ENCODE peak calls at places on chromosomes 13 and 19, in seven cellular contexts. I is EL; U is activated T-helper 2 cell treated with anti-CD3 and anti-CD28 coated beads, Interferon-gamma antibody, Interleukin-2, Interleukin-4, amounts not matched to agents 10 μg/mL and 5 μg/mL and 100 μg/mL, durations not matched to agents 14 hours and 24 hours and 36 hours; O is DMS153; H is COR-L47; D is GOT3; P is BE2C. V is an unnamed sample.

GRCh38 chr19:39032164-39032918 is at the start of gene FBXO27:
- DNase-seq in I (peak), U (no peak), O (no peak), H (no peak), D (no peak), P (no peak), V (no peak)

GRCh38 chr13:100209857-100210580 is 121.1 kb downstream of the PCCA start:
- DNase-seq in I (peak), U (no peak), O (no peak), H (no peak), D (no peak), P (no peak), V (no peak)

GRCh38 chr13:93505104-93505952 is 278.7 kb downstream of the GPC6 start:
- DNase-seq in I (peak), U (no peak), O (no peak), H (no peak), D (no peak), P (no peak), V (no peak)

GRCh38 chr19:15251749-15252397 is 19.6 kb upstream of the EPHX3 start:
- DNase-seq in I (peak), U (no peak), O (no peak), H (no peak), D (no peak), P (peak), V (no peak)

GRCh38 chr19:39563408-39563807 is 23.4 kb upstream of the EID2 start:
- DNase-seq in I (peak), U (no peak), O (no peak), H (no peak), D (no peak), P (no peak), V (no peak)

GRCh38 chr19:6424190-6424938 is at the start of gene KHSRP:
- DNase-seq in I (peak), U (no peak), O (no peak), H (no peak), D (no peak), P (peak), V (peak)

GRCh38 chr19:15161028-15161984 is 39.5 kb downstream of the NOTCH3 start:
- DNase-seq in I (peak), U (no peak), O (no peak), H (peak), D (no peak), P (peak), V (peak)

GRCh38 chr13:74056829-74057564 is 77.2 kb downstream of the KLF12 start:
- DNase-seq in I (no peak), U (no peak), O (peak), H (no peak), D (no peak), P (peak), V (no peak)

GRCh38 chr19:48249502-48250014 is 6.2 kb downstream of the CARD8 start:
- DNase-seq in I (no peak), U (peak), O (no peak), H (no peak), D (no peak), P (no peak), V (peak)

GRCh38 chr13:31441804-31442487 is 242.2 kb downstream of the B3GLCT start:
- DNase-seq in I (no peak), U (no peak), O (no peak), H (no peak), D (no peak), P (peak), V (no peak)

V was measured in MM.1S.